ENCODE peak calls at places on chromosomes 11 and 22, in five cellular contexts. C is HFFc6, R is A549, L is left ventricle myocardium inferior, O is cardiac fibroblast. Z is an unnamed sample.

GRCh38 chr11:119532551-119532950 is 109.6 kb upstream of the THY1 start:
- DNase-seq in R (no peak), O (no peak), C (no peak), L (no peak), Z (no peak)

GRCh38 chr11:109960831-109961230 is 132.4 kb upstream of the ZC3H12C start:
- DNase-seq in L (peak), O (peak), C (peak), R (no peak), Z (peak)

GRCh38 chr11:121311373-121311772 is 18.8 kb downstream of the SC5D start:
- DNase-seq in C (no peak), O (no peak), L (no peak), R (no peak), Z (no peak)

GRCh38 chr11:103825469-103825868 is 211.0 kb upstream of the DDI1 start:
- DNase-seq in O (no peak), C (no peak), R (no peak), L (no peak), Z (no peak)

GRCh38 chr11:134164490-134165370 is 59.0 kb downstream of the NCAPD3 start:
- DNase-seq in O (no peak), L (no peak), C (no peak), R (no peak), Z (no peak)

GRCh38 chr11:130449246-130449990 is 973 bp downstream of the ADAMTS15 start:
- DNase-seq in L (no peak), C (no peak), R (no peak), O (no peak), Z (no peak)

GRCh38 chr22:17842386-17842785 is 68.1 kb upstream of the BID start:
- DNase-seq in R (no peak), L (no peak), O (no peak), C (no peak), Z (no peak)

GRCh38 chr11:134063991-134064747 is 4.7 kb upstream of the JAM3 start:
- DNase-seq in R (no peak), O (no peak), L (no peak), C (no peak), Z (no peak)

GRCh38 chr11:108414958-108415357 is 52.4 kb downstream of the C11orf65 start:
- DNase-seq in O (no peak), C (no peak), L (no peak), R (no peak), Z (no peak)

GRCh38 chr11:37504925-37505324 is 906.9 kb upstream of the RAG2 start:
- DNase-seq in R (no peak), O (peak), L (no peak), C (peak), Z (peak)

GRCh38 chr11:80085563-80085962 is 644.7 kb upstream of the TENM4 start:
- DNase-seq in C (no peak), L (no peak), O (no peak), R (no peak), Z (no peak)

GRCh38 chr11:87583931-87584330 is 546.2 kb downstream of the TMEM135 start:
- DNase-seq in R (no peak), O (no peak), C (no peak), L (no peak), Z (no peak)

GRCh38 chr22:30751529-30751928 is 56.9 kb downstream of the OSBP2 start:
- DNase-seq in C (no peak), O (no peak), R (no peak), L (no peak), Z (no peak)

GRCh38 chr11:79439430-79439892 is 1.4 kb downstream of the TENM4 start:
- DNase-seq in L (no peak), R (no peak), O (no peak), C (peak), Z (peak)

GRCh38 chr11:128447233-128447632 is 140.1 kb downstream of the ETS1 start:
- DNase-seq in O (no peak), L (no peak), C (no peak), R (no peak), Z (no peak)

GRCh38 chr11:94558468-94558867 is 8.7 kb upstream of the PIWIL4 start:
- DNase-seq in R (no peak), C (no peak), O (no peak), L (no peak), Z (no peak)

GRCh38 chr11:64804346-64805210 is 1.6 kb upstream of the MAP4K2 start:
- DNase-seq in C (no peak), L (no peak), R (no peak), O (no peak), Z (no peak)

GRCh38 chr11:16738949-16739262 is 459 bp downstream of the C11orf58 start:
- DNase-seq in O (no peak), R (no peak), C (no peak), L (no peak), Z (no peak)

GRCh38 chr11:121105851-121106250 is 4.8 kb downstream of the TECTA start:
- DNase-seq in O (no peak), C (no peak), L (no peak), R (no peak), Z (no peak)

GRCh38 chr11:87325490-87325872 is 287.7 kb downstream of the TMEM135 start:
- DNase-seq in C (no peak), O (no peak), L (no peak), R (no peak), Z (no peak)

GRCh38 chr11:43928721-43929120 is 13.7 kb upstream of the C11orf96 start:
- DNase-seq in L (no peak), R (no peak), C (no peak), O (no peak), Z (no peak)

GRCh38 chr11:119727523-119728081 is 1.4 kb downstream of the NECTIN1 start:
- DNase-seq in C (no peak), O (peak), R (peak), L (peak), Z (no peak)

GRCh38 chr22:25509391-25509791 is 55.1 kb upstream of the GRK3 start:
- DNase-seq in O (no peak), L (no peak), C (no peak), R (no peak), Z (no peak)

GRCh38 chr11:69060005-69060404 is 11.3 kb downstream of the TPCN2 start:
- DNase-seq in L (no peak), C (no peak), O (no peak), R (no peak), Z (no peak)

GRCh38 chr11:27397619-27398412 is 34.8 kb upstream of the CCDC34 start:
- DNase-seq in C (no peak), O (no peak), L (no peak), R (no peak), Z (no peak)

GRCh38 chr11:63839508-63840355 is 822 bp downstream of the MARK2 start:
- DNase-seq in C (no peak), L (no peak), O (no peak), R (no peak), Z (peak)

GRCh38 chr22:46531776-46532175 is 5.6 kb downstream of the CELSR1 start:
- DNase-seq in R (no peak), L (no peak), C (no peak), O (no peak), Z (no peak)

GRCh38 chr11:14310696-14311095 is 48.3 kb downstream of the RRAS2 start:
- DNase-seq in R (no peak), O (peak), L (no peak), C (no peak), Z (peak)

GRCh38 chr11:127451852-127452251 is 451.3 kb upstream of the KIRREL3 start:
- DNase-seq in L (peak), O (no peak), C (no peak), R (no peak), Z (no peak)

GRCh38 chr22:48627203-48627602 is 1200.5 kb downstream of the BRD1 start:
- DNase-seq in C (no peak), L (no peak), R (no peak), O (no peak), Z (peak)

GRCh38 chr11:2991477-2992233 is 474 bp downstream of the NAP1L4 start:
- DNase-seq in R (peak), C (peak), O (peak), L (no peak), Z (peak)

GRCh38 chr11:125175896-125176575 is 11.5 kb downstream of the PKNOX2 start:
- DNase-seq in R (no peak), O (no peak), L (no peak), C (no peak), Z (no peak)

GRCh38 chr11:10038916-10039315 is 255.1 kb downstream of the SBF2 start:
- DNase-seq in C (no peak), R (no peak), L (no peak), O (peak), Z (peak)

GRCh38 chr11:134949121-134949591 is 537.1 kb upstream of the B3GAT1 start:
- DNase-seq in L (no peak), C (no peak), O (peak), R (no peak), Z (peak)

DNA sequence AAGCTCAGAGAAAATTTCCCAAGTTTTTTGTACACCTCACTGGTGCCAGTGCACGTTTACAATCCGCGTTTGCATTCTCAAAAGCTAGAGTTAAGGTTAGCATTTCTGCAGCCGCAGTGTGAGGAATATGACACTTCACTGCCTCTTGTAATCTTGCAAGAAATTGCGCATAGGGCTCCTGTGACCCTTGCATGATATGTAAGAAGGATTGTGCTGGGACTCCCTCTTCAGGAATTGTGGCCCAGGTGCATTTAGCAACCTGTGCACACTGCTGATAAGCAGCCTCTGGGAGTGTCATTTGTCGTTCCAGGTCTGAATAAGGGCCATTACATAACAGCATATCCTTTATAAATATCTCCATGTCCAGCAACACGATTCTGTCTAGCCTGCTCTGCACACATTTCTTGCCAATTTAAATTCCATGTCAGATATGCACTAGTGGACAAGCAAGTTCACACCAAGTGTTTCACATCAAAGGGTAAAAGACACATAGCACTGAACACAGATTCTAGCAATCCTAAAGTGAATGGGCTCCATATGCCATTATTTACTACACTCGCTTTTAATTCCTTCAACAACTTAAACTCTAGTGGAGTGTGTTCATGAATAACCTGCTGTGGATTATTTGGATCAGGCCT is 69.2 kb upstream of the INCENP start:
- DNase-seq in C (peak), L (no peak), O (peak), R (peak), Z (peak)
- TF ChIP-seq CTCF in C (peak), L (peak), O (peak), R (peak), Z (peak)

GRCh38 chr11:95944623-95945022 is 20.7 kb upstream of the MTMR2 start:
- DNase-seq in C (no peak), L (no peak), O (no peak), R (no peak), Z (no peak)

GRCh38 chr11:95933594-95933993 is 9.7 kb upstream of the MTMR2 start:
- DNase-seq in R (no peak), C (no peak), O (no peak), L (no peak), Z (no peak)

GRCh38 chr11:95937358-95937757 is 13.5 kb upstream of the MTMR2 start:
- DNase-seq in L (no peak), R (no peak), C (no peak), O (no peak), Z (peak)

GRCh38 chr11:95939091-95939490 is 15.2 kb upstream of the MTMR2 start:
- DNase-seq in C (no peak), O (no peak), R (no peak), L (no peak), Z (no peak)
- TF ChIP-seq CTCF in C (no peak), O (no peak), R (no peak), L (no peak), Z (no peak)

GRCh38 chr22:36858966-36859365 is 1.8 kb upstream of the NCF4 start:
- DNase-seq in O (no peak), L (no peak), C (no peak), R (no peak), Z (no peak)

GRCh38 chr22:36858156-36858555 is 2.6 kb upstream of the NCF4 start:
- DNase-seq in L (no peak), R (no peak), C (no peak), O (no peak), Z (no peak)

GRCh38 chr22:36860821-36861659 is at the start of gene NCF4:
- DNase-seq in R (no peak), O (no peak), L (peak), C (no peak), Z (no peak)

GRCh38 chr22:36860438-36860820 is 377 bp upstream of the NCF4 start:
- DNase-seq in C (no peak), R (no peak), L (no peak), O (no peak), Z (no peak)

DNA sequence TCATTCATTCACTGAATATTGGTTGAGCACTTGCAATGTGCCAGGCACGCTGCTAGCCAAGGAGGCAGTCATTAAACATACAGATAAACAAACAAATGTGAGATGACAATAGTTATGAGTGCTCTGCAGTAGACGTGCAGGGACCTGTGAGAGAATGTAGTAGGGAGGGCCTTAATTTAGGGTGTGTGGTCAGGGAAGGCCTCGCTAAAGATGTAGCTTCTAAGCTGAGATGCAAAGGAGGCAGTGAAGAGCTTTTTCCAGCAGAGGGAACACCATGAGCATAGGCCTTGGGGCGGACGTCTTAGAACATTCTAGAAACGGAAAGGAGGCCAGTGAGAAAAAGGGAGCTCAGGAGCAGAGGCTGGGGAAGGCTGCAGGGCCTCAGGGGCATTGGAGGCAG is 789 bp upstream of the NCF4 start:
- DNase-seq in O (no peak), C (peak), L (no peak), R (no peak), Z (no peak)
- TF ChIP-seq CTCF in O (no peak), C (peak), L (no peak), R (no peak), Z (peak)

GRCh38 chr11:11621881-11622706 is at the start of gene GALNT18:
- DNase-seq in C (peak), L (peak), O (peak), R (peak), Z (peak)
- TF ChIP-seq CTCF in C (peak), L (peak), O (no peak), R (peak), Z (peak)

GRCh38 chr11:116193321-116194114 is 579.3 kb downstream of the BUD13 start:
- DNase-seq in L (no peak), O (peak), C (no peak), R (peak), Z (peak)
- TF ChIP-seq CTCF in L (peak), O (peak), C (no peak), R (no peak), Z (peak)

DNA sequence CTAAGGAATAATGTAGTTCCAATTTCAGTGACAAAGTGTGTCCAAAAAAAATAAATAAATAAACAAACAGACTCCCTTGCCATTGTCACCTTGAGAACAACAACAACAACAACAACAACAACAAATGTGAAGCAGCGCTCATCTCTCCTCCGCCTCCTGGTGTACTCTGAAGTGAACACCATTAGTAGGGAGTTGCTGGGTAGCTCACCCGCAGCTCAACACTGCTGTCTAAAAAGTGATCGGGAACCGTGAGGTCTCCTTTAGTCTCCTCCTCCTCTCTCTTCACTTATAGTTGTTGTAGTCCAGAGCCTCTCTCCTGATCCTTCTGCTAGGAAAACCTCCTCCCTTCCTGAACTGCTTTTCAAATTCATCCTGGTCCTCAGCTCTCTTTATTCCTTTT is 215.2 kb downstream of the PGR start:
- DNase-seq in L (no peak), O (no peak), R (no peak), C (no peak), Z (no peak)
- TF ChIP-seq CTCF in L (no peak), O (no peak), R (no peak), C (no peak), Z (no peak)

DNA sequence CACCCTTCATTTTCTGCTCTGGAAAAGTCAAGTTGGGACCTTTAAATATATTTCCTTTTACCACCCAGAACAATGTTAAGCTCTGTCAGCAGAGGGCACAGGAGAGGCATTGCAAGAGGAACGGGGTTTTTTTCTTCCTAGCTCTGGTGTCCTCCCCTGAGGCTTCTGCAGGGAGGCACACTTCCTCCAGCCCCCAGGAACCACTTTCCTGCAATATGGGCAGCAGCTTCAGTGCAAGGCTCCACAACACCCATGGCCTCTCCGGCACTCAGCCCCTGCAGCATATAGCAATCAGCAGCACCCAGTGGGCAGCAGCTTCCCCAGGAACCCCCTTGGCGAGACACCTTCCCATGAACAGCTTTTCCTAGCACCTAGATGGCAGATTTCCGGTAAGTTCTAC is 101.4 kb downstream of the SYT9 start:
- DNase-seq in C (peak), R (peak), O (peak), L (no peak), Z (peak)
- TF ChIP-seq CTCF in C (peak), R (peak), O (peak), L (peak), Z (peak)